ENCODE peak calls at places on chromosomes 6 and 20, in five cellular contexts. One of them, this sample, is unnamed.

GRCh38 chr20:18066421-18067333 is 9.0 kb upstream of the OVOL2 start:
- DNase-seq in CD8-positive, alpha-beta T cell: no peak
- DNase-seq in foreskin fibroblast: no peak
- DNase-seq in EL: no peak
- DNase-seq in ELR: peak; percentile 13
- DNase-seq in this sample: no peak

GRCh38 chr20:45080867-45081616 is 19.9 kb downstream of the KCNS1 start:
- DNase-seq in CD8-positive, alpha-beta T cell: no peak
- DNase-seq in foreskin fibroblast: peak; percentile 57
- DNase-seq in EL: peak; percentile 50
- DNase-seq in ELR: peak; percentile 63
- DNase-seq in this sample: peak; percentile 40

GRCh38 chr6:79377830-79378460 is 143.5 kb upstream of the HMGN3 start:
- DNase-seq in CD8-positive, alpha-beta T cell: no peak
- DNase-seq in foreskin fibroblast: peak; percentile 84
- DNase-seq in EL: no peak
- DNase-seq in ELR: no peak
- DNase-seq in this sample: no peak

GRCh38 chr6:25868784-25869183 is 5.3 kb downstream of the SLC17A3 start:
- DNase-seq in CD8-positive, alpha-beta T cell: no peak
- DNase-seq in foreskin fibroblast: no peak
- DNase-seq in EL: no peak
- DNase-seq in ELR: no peak
- DNase-seq in this sample: no peak

GRCh38 chr20:50815162-50815989 is 20.5 kb downstream of the BCAS4 start:
- DNase-seq in CD8-positive, alpha-beta T cell: no peak
- DNase-seq in foreskin fibroblast: peak; percentile 92
- DNase-seq in EL: peak; percentile 66
- DNase-seq in ELR: peak; percentile 70
- DNase-seq in this sample: no peak

GRCh38 chr20:25623225-25623735 is 534 bp downstream of the NANP start:
- DNase-seq in CD8-positive, alpha-beta T cell: peak; percentile 7
- DNase-seq in foreskin fibroblast: peak; percentile 73
- DNase-seq in EL: peak; percentile 52
- DNase-seq in ELR: peak; percentile 65
- DNase-seq in this sample: no peak

GRCh38 chr6:31842056-31842455 is 14.5 kb downstream of the HSPA1B start:
- DNase-seq in CD8-positive, alpha-beta T cell: no peak
- DNase-seq in foreskin fibroblast: no peak
- DNase-seq in EL: no peak
- DNase-seq in ELR: no peak
- DNase-seq in this sample: no peak

GRCh38 chr6:41399424-41399823 is 64.0 kb downstream of the NCR2 start:
- DNase-seq in CD8-positive, alpha-beta T cell: no peak
- DNase-seq in foreskin fibroblast: no peak
- DNase-seq in EL: no peak
- DNase-seq in ELR: no peak
- DNase-seq in this sample: no peak

GRCh38 chr6:169251822-169252804 is 1.5 kb downstream of the THBS2 start:
- DNase-seq in CD8-positive, alpha-beta T cell: no peak
- DNase-seq in foreskin fibroblast: peak; percentile 17
- DNase-seq in EL: no peak
- DNase-seq in ELR: peak; percentile 17
- DNase-seq in this sample: no peak

GRCh38 chr6:148830614-148831013 is 83.8 kb downstream of the UST start:
- DNase-seq in CD8-positive, alpha-beta T cell: no peak
- DNase-seq in foreskin fibroblast: peak; percentile 53
- DNase-seq in EL: no peak
- DNase-seq in ELR: no peak
- DNase-seq in this sample: no peak

GRCh38 chr20:62407221-62407992 is at the start of gene CABLES2:
- DNase-seq in CD8-positive, alpha-beta T cell: peak; percentile 86
- DNase-seq in foreskin fibroblast: peak; percentile 98
- DNase-seq in EL: peak; percentile 93
- DNase-seq in ELR: peak; percentile 97
- DNase-seq in this sample: peak; percentile 87

GRCh38 chr6:168208436-168208835 is 111.1 kb downstream of the DACT2 start:
- DNase-seq in CD8-positive, alpha-beta T cell: no peak
- DNase-seq in foreskin fibroblast: no peak
- DNase-seq in EL: no peak
- DNase-seq in ELR: no peak
- DNase-seq in this sample: no peak

GRCh38 chr6:56314683-56315523 is 67.5 kb upstream of the COL21A1 start:
- DNase-seq in CD8-positive, alpha-beta T cell: no peak
- DNase-seq in foreskin fibroblast: peak; percentile 70
- DNase-seq in EL: peak; percentile 46
- DNase-seq in ELR: peak; percentile 67
- DNase-seq in this sample: no peak

GRCh38 chr6:47034919-47035318 is 7.2 kb downstream of the ADGRF1 start:
- DNase-seq in CD8-positive, alpha-beta T cell: no peak
- DNase-seq in foreskin fibroblast: peak; percentile 91
- DNase-seq in EL: peak; percentile 97
- DNase-seq in ELR: peak; percentile 98
- DNase-seq in this sample: peak; percentile 91

GRCh38 chr6:142833054-142833453 is 111.9 kb downstream of the HIVEP2 start:
- DNase-seq in CD8-positive, alpha-beta T cell: no peak
- DNase-seq in foreskin fibroblast: peak; percentile 94
- DNase-seq in EL: peak; percentile 96
- DNase-seq in ELR: peak; percentile 98
- DNase-seq in this sample: peak; percentile 91

GRCh38 chr6:150063640-150064039 is 5.3 kb downstream of the ULBP3 start:
- DNase-seq in CD8-positive, alpha-beta T cell: no peak
- DNase-seq in foreskin fibroblast: no peak
- DNase-seq in EL: no peak
- DNase-seq in ELR: no peak
- DNase-seq in this sample: no peak

GRCh38 chr6:158496700-158497099 is 63.2 kb upstream of the TMEM181 start:
- DNase-seq in CD8-positive, alpha-beta T cell: no peak
- DNase-seq in foreskin fibroblast: no peak
- DNase-seq in EL: no peak
- DNase-seq in ELR: no peak
- DNase-seq in this sample: no peak

GRCh38 chr20:5535211-5535756 is 214.9 kb upstream of the SHLD1 start:
- DNase-seq in CD8-positive, alpha-beta T cell: no peak
- DNase-seq in foreskin fibroblast: peak; percentile 86
- DNase-seq in EL: peak; percentile 38
- DNase-seq in ELR: peak; percentile 24
- DNase-seq in this sample: peak; percentile 78